ENCODE peak calls at places on chromosomes 12 and 14, in nine cellular contexts. Q, X, P, D, R, H, O, G and S are unnamed samples.

GRCh38 chr12:67370979-67371378 is 101.8 kb downstream of the CAND1 start:
- DNase-seq in Q (no peak), X (no peak), P (no peak), D (no peak), R (no peak), H (no peak), O (no peak), G (no peak), S (no peak)

GRCh38 chr12:25135531-25136154 is 59.3 kb downstream of the DNAI7 start:
- DNase-seq in Q (no peak), X (no peak), P (no peak), D (no peak), R (no peak), H (no peak), O (no peak), G (no peak), S (no peak)

GRCh38 chr12:56661560-56661959 is 15.8 kb upstream of the ATP5F1B start:
- DNase-seq in Q (no peak), X (no peak), P (no peak), D (no peak), R (no peak), H (no peak), O (no peak), G (no peak), S (no peak)

GRCh38 chr14:84546236-84546635 is 983.7 kb upstream of the FLRT2 start:
- DNase-seq in Q (no peak), X (no peak), P (no peak), D (no peak), R (no peak), H (no peak), O (no peak), G (no peak), S (no peak)

GRCh38 chr12:124231980-124232653 is 62.8 kb upstream of the RFLNA start:
- DNase-seq in Q (no peak), X (no peak), P (no peak), D (no peak), R (no peak), H (no peak), O (no peak), G (no peak), S (no peak)

GRCh38 chr12:19689226-19689625 is 249.9 kb downstream of the AEBP2 start:
- DNase-seq in Q (peak), X (no peak), P (no peak), D (no peak), R (no peak), H (no peak), O (no peak), G (no peak), S (no peak)

GRCh38 chr14:104556256-104557021 is 23.1 kb upstream of the C14orf180 start:
- DNase-seq in Q (peak), X (no peak), P (no peak), D (no peak), R (no peak), H (no peak), O (no peak), G (no peak), S (peak)

GRCh38 chr12:15536446-15536845 is 214.1 kb downstream of the PTPRO start:
- DNase-seq in Q (no peak), X (no peak), P (no peak), D (no peak), R (no peak), H (no peak), O (no peak), G (no peak), S (no peak)

GRCh38 chr12:105986779-105987686 is 151.7 kb downstream of the NUAK1 start:
- DNase-seq in Q (no peak), X (no peak), P (no peak), D (no peak), R (peak), H (no peak), O (peak), G (no peak), S (no peak)

GRCh38 chr12:118402251-118402650 is 25.9 kb downstream of the SUDS3 start:
- DNase-seq in Q (no peak), X (no peak), P (peak), D (no peak), R (peak), H (no peak), O (peak), G (no peak), S (no peak)

GRCh38 chr12:51986834-51987233 is 19.9 kb upstream of the TAMALIN start:
- DNase-seq in Q (no peak), X (no peak), P (no peak), D (no peak), R (no peak), H (no peak), O (no peak), G (no peak), S (no peak)

GRCh38 chr12:50862316-50862715 is 19.6 kb downstream of the TMPRSS12 start:
- DNase-seq in Q (no peak), X (no peak), P (no peak), D (no peak), R (peak), H (no peak), O (peak), G (no peak), S (no peak)

GRCh38 chr14:68247281-68247680 is 427.7 kb downstream of the RAD51B start:
- DNase-seq in Q (no peak), X (no peak), P (no peak), D (no peak), R (no peak), H (no peak), O (no peak), G (no peak), S (no peak)

GRCh38 chr12:106601031-106601430 is 18.2 kb downstream of the RFX4 start:
- DNase-seq in Q (no peak), X (no peak), P (no peak), D (no peak), R (no peak), H (no peak), O (no peak), G (no peak), S (no peak)

GRCh38 chr12:57609781-57610552 is 1.3 kb upstream of the ARHGEF25 start:
- DNase-seq in Q (peak), X (no peak), P (no peak), D (no peak), R (no peak), H (no peak), O (no peak), G (no peak), S (peak)

GRCh38 chr12:57462307-57463253 is 3.0 kb downstream of the GLI1 start:
- DNase-seq in Q (peak), X (peak), P (peak), D (peak), R (peak), H (peak), O (peak), G (peak), S (peak)